ENCODE peak calls at places on chromosomes 12 and 14, in four cellular contexts. E is stomach, B is GM12892, V is cardiac muscle cell. C is an unnamed sample.

GRCh38 chr12:29103539-29103974 is 45.5 kb upstream of the FAR2 start:
- DNase-seq in E (no peak), B (peak; percentile 1), V (no peak), C (no peak)

GRCh38 chr14:68549057-68549421 is 243.8 kb downstream of the ZFP36L1 start:
- DNase-seq in E (no peak), B (no peak), V (peak; percentile 84), C (peak; percentile 47)

GRCh38 chr12:9782547-9783382 is 22.1 kb upstream of the CD69 start:
- DNase-seq in E (no peak), B (no peak), V (no peak), C (no peak)

GRCh38 chr14:102140027-102140749 is 491 bp downstream of the WDR20 start:
- DNase-seq in E (peak; percentile 41), B (peak; percentile 35), V (peak; percentile 20), C (peak; percentile 53)

GRCh38 chr12:103771466-103771865 is 69.6 kb downstream of the NT5DC3 start:
- DNase-seq in E (peak; percentile 48), B (no peak), V (peak; percentile 70), C (peak; percentile 68)

GRCh38 chr12:101459642-101460346 is 15.3 kb upstream of the SPIC start:
- DNase-seq in E (peak; percentile 46), B (no peak), V (no peak), C (no peak)

GRCh38 chr14:41607966-41608663 is 1.4 kb downstream of the LRFN5 start:
- DNase-seq in E (no peak), B (no peak), V (no peak), C (no peak)

GRCh38 chr14:104888489-104889373 is 23.7 kb downstream of the CEP170B start:
- DNase-seq in E (no peak), B (peak; percentile 22), V (no peak), C (no peak)

GRCh38 chr14:100653409-100653808 is 66.2 kb upstream of the BEGAIN start:
- DNase-seq in E (no peak), B (no peak), V (no peak), C (no peak)

GRCh38 chr12:12716151-12716844 is 870 bp upstream of the CDKN1B start:
- DNase-seq in E (no peak), B (no peak), V (peak; percentile 48), C (peak; percentile 18)

GRCh38 chr12:33376153-33376552 is 63.5 kb downstream of the SYT10 start:
- DNase-seq in E (no peak), B (no peak), V (no peak), C (no peak)

GRCh38 chr12:27052176-27052575 is 29.8 kb downstream of the MED21 start:
- DNase-seq in E (no peak), B (no peak), V (no peak), C (no peak)

GRCh38 chr12:3897400-3897910 is 24.3 kb upstream of the PARP11 start:
- DNase-seq in E (no peak), B (no peak), V (no peak), C (no peak)

GRCh38 chr12:95335948-95336347 is 118.3 kb downstream of the VEZT start:
- DNase-seq in E (no peak), B (no peak), V (no peak), C (no peak)

GRCh38 chr14:106786697-106787096 is 1260.3 kb downstream of the TMEM121 start:
- DNase-seq in E (no peak), B (no peak), V (no peak), C (no peak)

GRCh38 chr14:89041245-89041585 is 216.8 kb downstream of the TTC8 start:
- DNase-seq in E (peak; percentile 74), B (no peak), V (no peak), C (peak; percentile 25)

GRCh38 chr14:64746298-64747250 is 42.4 kb downstream of the PLEKHG3 start:
- DNase-seq in E (no peak), B (no peak), V (peak; percentile 22), C (peak; percentile 83)